ENCODE peak calls at places on chromosomes 1 and 21, in eight cellular contexts. I, M, N, Q, U, X, Y and L are unnamed samples.

GRCh38 chr1:159091547-159092397 is 15.2 kb upstream of the AIM2 start:
- DNase-seq in I (no peak), U (no peak), X (no peak), M (no peak), Y (no peak), Q (peak; percentile 91), N (peak; percentile 21), L (no peak)

GRCh38 chr21:32653326-32653901 is 41.2 kb upstream of the CFAP298 start:
- DNase-seq in Y (peak; percentile 25), Q (peak; percentile 26), M (peak; percentile 19), U (peak; percentile 25), I (no peak), N (no peak), X (no peak), L (no peak)

GRCh38 chr1:119384591-119384990 is 16.0 kb downstream of the HAO2 start:
- DNase-seq in I (no peak), Q (no peak), Y (no peak), N (no peak), U (no peak), M (no peak), X (no peak), L (no peak)

GRCh38 chr1:98653186-98653585 is 8.3 kb upstream of the SNX7 start:
- DNase-seq in Q (peak; percentile 50), N (no peak), X (no peak), Y (no peak), I (no peak), M (no peak), U (no peak), L (no peak)

GRCh38 chr1:117710710-117711109 is 104.9 kb downstream of the TENT5C start:
- DNase-seq in X (no peak), I (no peak), Q (peak; percentile 12), U (no peak), M (no peak), Y (no peak), N (no peak), L (no peak)

GRCh38 chr1:44808938-44809917 is 905 bp downstream of the BTBD19 start:
- DNase-seq in I (no peak), U (peak; percentile 52), Q (peak; percentile 85), M (peak; percentile 86), Y (peak; percentile 73), X (no peak), N (no peak), L (peak; percentile 48)

GRCh38 chr1:232239557-232240468 is 390.1 kb downstream of the SIPA1L2 start:
- DNase-seq in U (no peak), N (no peak), I (peak; percentile 61), Q (no peak), M (no peak), X (no peak), Y (no peak), L (no peak)

GRCh38 chr1:42551150-42551549 is 88.1 kb downstream of the CCDC30 start:
- DNase-seq in M (no peak), Q (no peak), Y (no peak), U (no peak), N (no peak), X (no peak), I (no peak), L (no peak)

GRCh38 chr1:29984107-29984506 is 739.3 kb downstream of the MATN1 start:
- DNase-seq in N (no peak), U (no peak), Q (no peak), M (no peak), X (no peak), I (peak; percentile 85), Y (no peak), L (no peak)

GRCh38 chr1:7341145-7341900 is 429.8 kb upstream of the VAMP3 start:
- DNase-seq in Q (no peak), U (no peak), X (no peak), I (peak; percentile 49), N (no peak), Y (no peak), M (no peak), L (no peak)

GRCh38 chr1:7611421-7612010 is 159.6 kb upstream of the VAMP3 start:
- DNase-seq in M (no peak), Y (no peak), Q (no peak), N (no peak), U (no peak), I (no peak), X (no peak), L (no peak)